ENCODE peak calls at places on chromosomes 7 and 10, in six cellular contexts. K is endothelial cell of umbilical vein, D is ascending aorta, V is RWPE1, N is foreskin fibroblast, A is endodermal cell. F is an unnamed sample.

GRCh38 chr10:80166581-80167470 is 34.3 kb downstream of the PLAC9 start:
- DNase-seq in K (no peak), A (no peak), V (no peak), D (no peak), N (no peak), F (no peak)

GRCh38 chr7:129741743-129742213 is 130.3 kb downstream of the NRF1 start:
- DNase-seq in D (no peak), K (peak), N (peak), V (no peak), A (no peak), F (no peak)

GRCh38 chr10:128747556-128748335 is 621.5 kb upstream of the MKI67 start:
- DNase-seq in K (no peak), A (no peak), V (no peak), D (no peak), N (no peak), F (no peak)

GRCh38 chr10:32054087-32054486 is 2.1 kb downstream of the KIF5B start:
- DNase-seq in K (peak), A (peak), D (no peak), N (peak), V (no peak), F (no peak)

GRCh38 chr10:12388671-12389070 is 39.3 kb downstream of the CAMK1D start:
- DNase-seq in D (no peak), N (no peak), K (no peak), A (no peak), V (no peak), F (no peak)

GRCh38 chr7:101068401-101068800 is 16.9 kb upstream of the TRIM56 start:
- DNase-seq in A (no peak), N (no peak), D (no peak), K (no peak), V (no peak), F (no peak)

GRCh38 chr10:75009426-75009825 is 102.0 kb upstream of the SAMD8 start:
- DNase-seq in V (no peak), N (no peak), K (no peak), A (no peak), D (no peak), F (no peak)

GRCh38 chr10:51698473-51699063 is 827 bp downstream of the CSTF2T start:
- DNase-seq in V (no peak), D (no peak), K (no peak), A (no peak), N (no peak), F (no peak)

GRCh38 chr10:88881922-88882645 is 2.0 kb downstream of the STAMBPL1 start:
- DNase-seq in D (no peak), N (peak), V (no peak), A (no peak), K (peak), F (no peak)

GRCh38 chr10:110746254-110746826 is 102.2 kb downstream of the RBM20 start:
- DNase-seq in N (peak), V (peak), D (peak), K (peak), A (peak), F (no peak)

GRCh38 chr10:96333091-96333490 is 25.7 kb downstream of the OPALIN start:
- DNase-seq in N (no peak), V (no peak), A (no peak), D (no peak), K (no peak), F (no peak)

GRCh38 chr7:92695308-92696261 is 105.4 kb upstream of the FAM133B start:
- DNase-seq in D (peak), A (peak), V (no peak), K (peak), N (peak), F (no peak)

GRCh38 chr10:74097776-74098175 is 52.9 kb downstream of the AP3M1 start:
- DNase-seq in A (no peak), N (no peak), V (no peak), K (no peak), D (no peak), F (no peak)

GRCh38 chr10:126921974-126922525 is 16.8 kb downstream of the DOCK1 start:
- DNase-seq in V (no peak), N (peak), K (no peak), A (no peak), D (peak), F (no peak)

GRCh38 chr7:112887-113286 is 79.5 kb upstream of the FAM20C start:
- DNase-seq in D (no peak), A (peak), N (no peak), K (no peak), V (no peak), F (no peak)

GRCh38 chr7:155789001-155789725 is 23.1 kb downstream of the SHH start:
- DNase-seq in V (peak), K (no peak), A (no peak), D (no peak), N (no peak), F (no peak)

GRCh38 chr10:61173450-61173849 is 229.5 kb upstream of the RHOBTB1 start:
- DNase-seq in N (no peak), K (no peak), V (no peak), A (no peak), D (no peak), F (no peak)

GRCh38 chr10:31709501-31709900 is 219.1 kb downstream of the ARHGAP12 start:
- DNase-seq in D (no peak), N (peak), A (no peak), K (no peak), V (no peak), F (no peak)

GRCh38 chr7:117091721-117092120 is 138.4 kb downstream of the ST7 start:
- DNase-seq in A (no peak), V (no peak), K (no peak), N (peak), D (no peak), F (no peak)

GRCh38 chr10:47276071-47276470 is 23.9 kb upstream of the GDF10 start:
- DNase-seq in V (no peak), K (no peak), N (no peak), D (no peak), A (no peak), F (no peak)

GRCh38 chr7:2474224-2474623 is 2.0 kb downstream of the GRIFIN start:
- DNase-seq in A (peak), V (no peak), D (no peak), K (no peak), N (no peak), F (no peak)

GRCh38 chr7:157439761-157440160 is 103.0 kb downstream of the DNAJB6 start:
- DNase-seq in D (no peak), A (peak), V (no peak), K (no peak), N (no peak), F (no peak)

GRCh38 chr7:2821161-2821841 is 22.8 kb downstream of the GNA12 start:
- DNase-seq in D (no peak), V (peak), A (peak), K (peak), N (peak), F (no peak)

GRCh38 chr10:1739751-1740150 is 2.4 kb upstream of the ADARB2 start:
- DNase-seq in N (no peak), D (no peak), A (peak), V (no peak), K (no peak), F (no peak)

GRCh38 chr10:27998178-27998953 is 513 bp downstream of the ODAD2 start:
- DNase-seq in V (peak), D (no peak), K (peak), A (peak), N (peak), F (no peak)

GRCh38 chr10:98489561-98490481 is 43.1 kb upstream of the HPS1 start:
- DNase-seq in A (no peak), V (peak), K (no peak), D (no peak), N (no peak), F (no peak)

GRCh38 chr7:103859699-103860098 is 129.8 kb downstream of the RELN start:
- DNase-seq in K (no peak), D (no peak), A (no peak), V (no peak), N (no peak), F (no peak)

GRCh38 chr10:120578123-120578522 is 121.1 kb downstream of the PLPP4 start:
- DNase-seq in A (no peak), N (no peak), V (no peak), D (no peak), K (no peak), F (no peak)

GRCh38 chr10:102633282-102633681 is 11.0 kb upstream of the TRIM8 start:
- DNase-seq in A (peak), N (peak), D (no peak), K (peak), V (no peak), F (no peak)

GRCh38 chr7:104137511-104137910 is 70.3 kb downstream of the ORC5 start:
- DNase-seq in K (no peak), A (no peak), N (no peak), V (no peak), D (no peak), F (no peak)

GRCh38 chr10:5999440-6000165 is 22.3 kb upstream of the IL15RA start:
- DNase-seq in D (no peak), K (no peak), N (no peak), V (no peak), A (no peak), F (no peak)

GRCh38 chr7:7329321-7329720 is 147.0 kb downstream of the C1GALT1 start:
- DNase-seq in N (no peak), D (no peak), K (no peak), V (peak), A (no peak), F (no peak)

GRCh38 chr10:93977442-93977841 is 16.3 kb upstream of the PLCE1 start:
- DNase-seq in A (no peak), K (no peak), N (no peak), V (no peak), D (no peak), F (no peak)

GRCh38 chr7:128914566-128915151 is 4.2 kb upstream of the KCP start:
- DNase-seq in V (no peak), N (no peak), D (peak), K (no peak), A (peak), F (no peak)

GRCh38 chr10:76119515-76119914 is 688.1 kb downstream of the LRMDA start:
- DNase-seq in A (no peak), K (no peak), D (no peak), N (peak), V (no peak), F (no peak)

GRCh38 chr10:99941942-99942835 is 67.6 kb downstream of the DNMBP start:
- DNase-seq in A (no peak), N (peak), D (no peak), K (no peak), V (no peak), F (no peak)

GRCh38 chr10:28503114-28503513 is 29.8 kb upstream of the WAC start:
- DNase-seq in V (peak), K (peak), N (peak), A (no peak), D (no peak), F (no peak)

GRCh38 chr7:116445447-116445846 is 54.1 kb upstream of the CAV2 start:
- DNase-seq in V (no peak), K (no peak), N (no peak), A (no peak), D (no peak), F (no peak)

DNA sequence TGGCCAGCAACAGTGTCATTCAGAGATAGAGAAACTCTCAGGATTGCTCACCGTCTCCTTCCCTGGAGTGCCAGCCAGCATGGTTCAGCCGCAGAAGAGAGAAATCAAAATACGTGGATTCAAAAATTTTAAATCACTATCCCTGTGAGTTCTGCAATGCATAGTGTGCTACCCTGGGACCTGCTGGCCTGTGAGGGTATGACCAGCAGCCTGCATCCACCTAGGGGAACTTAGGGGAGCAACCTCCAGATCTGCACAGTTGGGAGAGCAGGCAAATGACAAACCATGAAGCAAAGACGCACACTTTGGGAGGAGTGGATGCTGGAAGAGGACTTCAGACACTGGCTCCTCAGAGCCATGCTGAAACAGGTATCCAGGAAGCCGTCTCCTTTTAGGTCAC is 639.3 kb downstream of the TNS3 start:
- DNase-seq in A (no peak), D (no peak), N (no peak), K (no peak), V (no peak), F (no peak)
- TF ChIP-seq CTCF in A (peak), D (no peak), N (no peak), K (no peak), V (no peak), F (no peak)

DNA sequence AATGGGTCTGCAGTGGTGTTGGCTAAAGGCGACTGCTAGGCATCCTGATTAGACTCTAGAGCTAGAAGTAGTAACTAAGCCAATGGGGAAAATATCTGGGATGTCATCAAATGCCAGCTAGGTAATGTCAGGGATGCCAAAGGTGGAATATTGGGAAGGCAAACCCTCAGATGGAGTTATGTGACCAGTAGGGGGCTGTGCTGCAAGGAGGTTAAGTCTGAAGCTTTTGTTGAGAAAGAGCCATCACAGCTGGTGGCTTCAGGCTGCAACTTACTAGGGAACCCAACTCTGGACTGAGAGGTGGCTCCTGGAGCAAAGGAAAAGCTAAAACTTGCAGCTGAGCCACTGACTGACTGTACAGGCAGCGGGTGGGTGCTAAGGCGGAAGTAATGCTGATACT is 576.9 kb upstream of the GHITM start:
- DNase-seq in K (no peak), A (peak), N (no peak), V (no peak), D (no peak), F (no peak)
- TF ChIP-seq CTCF in K (peak), A (peak), N (peak), V (no peak), D (no peak), F (no peak)

GRCh38 chr7:47890606-47891005 is 57.7 kb downstream of the PKD1L1 start:
- DNase-seq in A (no peak), D (no peak), N (no peak), K (no peak), V (no peak), F (no peak)

GRCh38 chr7:47895026-47895425 is 53.2 kb downstream of the PKD1L1 start:
- DNase-seq in V (no peak), D (no peak), N (no peak), K (no peak), A (no peak), F (no peak)

GRCh38 chr7:47893721-47894365 is 54.4 kb downstream of the PKD1L1 start:
- DNase-seq in A (no peak), K (no peak), N (no peak), V (no peak), D (no peak), F (no peak)

GRCh38 chr7:47890125-47890524 is 58.1 kb downstream of the PKD1L1 start:
- DNase-seq in A (no peak), V (no peak), N (no peak), K (no peak), D (peak), F (no peak)

DNA sequence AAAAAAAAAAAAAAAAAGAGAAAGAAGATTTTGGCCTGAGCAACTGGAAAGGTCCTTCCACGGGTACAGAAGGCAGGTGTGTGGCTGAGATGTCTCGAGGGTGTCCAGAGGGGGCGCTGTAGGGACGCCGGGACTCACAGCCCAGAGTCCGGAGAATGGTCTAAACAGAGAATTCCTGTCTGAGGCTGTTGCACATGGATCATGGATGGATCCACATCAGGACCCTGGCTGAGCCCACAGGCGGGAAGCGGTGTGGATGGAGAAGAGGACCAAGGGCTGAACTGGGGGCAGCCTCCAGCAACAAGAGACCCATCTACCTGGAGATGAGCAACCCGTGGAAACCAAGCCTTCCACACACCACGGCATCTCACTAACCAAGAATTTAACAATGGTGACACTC is 55.0 kb downstream of the PKD1L1 start:
- DNase-seq in K (no peak), D (no peak), A (peak), V (no peak), N (no peak), F (no peak)
- TF ChIP-seq CTCF in K (peak), D (no peak), A (peak), V (no peak), N (peak), F (no peak)

GRCh38 chr10:21020545-21020944 is 123.4 kb upstream of the NEBL start:
- DNase-seq in N (peak), K (peak), V (peak), A (peak), D (no peak), F (no peak)

GRCh38 chr10:21010615-21011014 is 113.5 kb upstream of the NEBL start:
- DNase-seq in D (no peak), A (no peak), V (no peak), N (no peak), K (no peak), F (no peak)

GRCh38 chr10:21011433-21012018 is 114.4 kb upstream of the NEBL start:
- DNase-seq in D (no peak), K (no peak), V (no peak), N (no peak), A (no peak), F (no peak)

GRCh38 chr10:21014141-21014540 is 117.0 kb upstream of the NEBL start:
- DNase-seq in K (no peak), A (no peak), D (no peak), V (no peak), N (no peak), F (no peak)

DNA sequence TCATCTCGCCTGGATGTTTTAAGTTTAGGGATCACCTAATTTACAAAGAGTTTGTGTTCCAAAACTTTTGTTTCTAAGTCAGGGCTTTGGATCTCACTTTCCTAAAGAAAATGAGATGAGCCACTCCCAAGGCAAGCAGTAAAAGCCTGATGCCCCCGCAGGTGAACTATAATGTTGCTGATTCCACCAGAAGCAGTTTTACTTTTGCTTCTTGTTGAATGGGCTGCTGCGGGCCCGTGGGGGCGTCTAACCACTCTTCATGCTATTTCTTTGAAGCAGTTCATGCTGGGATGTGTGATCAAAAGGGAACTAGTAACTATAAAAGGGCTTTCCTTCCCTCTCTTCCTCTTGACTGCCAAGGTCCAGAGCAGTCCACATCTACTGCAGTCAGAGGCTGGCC is 118.7 kb upstream of the NEBL start:
- DNase-seq in K (no peak), V (no peak), D (no peak), N (no peak), A (peak), F (no peak)
- TF ChIP-seq CTCF in K (no peak), V (no peak), D (no peak), N (no peak), A (peak), F (no peak)

GRCh38 chr10:48552946-48553564 is 51.8 kb downstream of the ARHGAP22 start:
- DNase-seq in K (no peak), V (no peak), A (peak), D (no peak), N (no peak), F (no peak)
- TF ChIP-seq CTCF in K (no peak), V (no peak), A (no peak), D (no peak), N (no peak), F (no peak)

GRCh38 chr7:138460649-138461607 is 869 bp downstream of the TRIM24 start:
- DNase-seq in N (peak), D (peak), A (peak), K (peak), V (peak), F (no peak)
- TF ChIP-seq CTCF in N (no peak), D (no peak), A (peak), K (no peak), V (peak), F (no peak)

GRCh38 chr10:62238880-62239279 is 29.8 kb downstream of the RTKN2 start:
- DNase-seq in N (no peak), K (no peak), D (no peak), A (no peak), V (no peak), F (no peak)

GRCh38 chr10:62239994-62240393 is 28.6 kb downstream of the RTKN2 start:
- DNase-seq in D (no peak), V (no peak), A (no peak), N (peak), K (peak), F (no peak)

GRCh38 chr10:62234284-62234605 is 34.4 kb downstream of the RTKN2 start:
- DNase-seq in K (no peak), V (no peak), A (no peak), D (no peak), N (no peak), F (no peak)

GRCh38 chr10:62233494-62234283 is 35.0 kb downstream of the RTKN2 start:
- DNase-seq in V (no peak), K (no peak), D (no peak), A (no peak), N (peak), F (no peak)

GRCh38 chr10:62237506-62237905 is 31.1 kb downstream of the RTKN2 start:
- DNase-seq in V (no peak), K (no peak), N (no peak), A (no peak), D (no peak), F (no peak)
- TF ChIP-seq CTCF in V (no peak), K (no peak), N (no peak), A (no peak), D (no peak), F (no peak)

DNA sequence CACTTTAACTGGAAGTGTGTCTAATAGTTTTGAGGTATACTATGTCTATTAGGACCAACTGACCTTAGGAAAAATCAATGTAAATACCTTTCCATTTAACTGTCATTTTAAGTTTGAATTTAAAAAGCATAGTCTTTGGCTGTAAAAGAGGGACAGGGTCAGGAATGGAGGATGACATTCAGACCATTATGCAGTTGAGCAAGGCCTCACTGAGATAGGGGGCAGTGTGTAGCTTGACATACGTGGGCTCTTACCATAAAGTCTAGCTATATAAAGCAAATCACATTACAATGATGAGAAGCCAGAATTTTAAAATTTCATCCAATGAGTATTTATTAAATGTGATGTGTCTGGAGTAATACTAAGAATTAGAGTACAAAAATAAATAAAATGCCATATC is 17.9 kb downstream of the PALS2 start:
- DNase-seq in V (no peak), N (no peak), D (no peak), K (no peak), A (no peak), F (no peak)
- TF ChIP-seq CTCF in V (no peak), N (no peak), D (no peak), K (no peak), A (peak), F (no peak)

GRCh38 chr10:124217906-124218769 is 124.7 kb upstream of the CHST15 start:
- DNase-seq in D (peak), K (no peak), A (peak), V (peak), N (no peak), F (no peak)
- TF ChIP-seq CTCF in D (no peak), K (no peak), A (peak), V (no peak), N (no peak), F (no peak)

F was measured in omental fat pad.